ENCODE peak calls at places on chromosomes 4 and X, in six cellular contexts. H is GM23248, D is cardiac muscle cell, C is RWPE2, S is neuronal stem cell, T is neural progenitor cell. X is an unnamed sample.

GRCh38 chr4:67575232-67575888 is 16.8 kb downstream of the STAP1 start:
- DNase-seq in S (no peak), C (no peak), T (no peak), D (no peak), H (no peak), X (no peak)

GRCh38 chrX:31334997-31335396 is 263.2 kb upstream of the FTHL17 start:
- DNase-seq in T (no peak), D (no peak), C (no peak), S (no peak), H (no peak), X (no peak)

GRCh38 chrX:125378205-125378604 is 58.5 kb downstream of the TEX13C start:
- DNase-seq in C (no peak), H (no peak), T (no peak), D (no peak), S (no peak), X (no peak)

GRCh38 chr4:39626261-39626660 is 12.4 kb downstream of the SMIM14 start:
- DNase-seq in D (no peak), T (no peak), C (no peak), S (no peak), H (no peak), X (no peak)

GRCh38 chr4:184795214-184795844 is 30.4 kb downstream of the ACSL1 start:
- DNase-seq in S (no peak), H (no peak), T (no peak), D (no peak), C (no peak), X (no peak)

GRCh38 chr4:163493643-163494359 is 689 bp upstream of the TMA16 start:
- DNase-seq in S (no peak), C (no peak), T (no peak), D (no peak), H (peak; percentile 4), X (no peak)

GRCh38 chr4:28444886-28445496 is 1584.3 kb downstream of the STIM2 start:
- DNase-seq in S (no peak), C (no peak), H (peak; percentile 57), T (no peak), D (no peak), X (peak; percentile 16)

GRCh38 chrX:13029831-13030771 is 14.3 kb downstream of the FAM9C start:
- DNase-seq in S (no peak), D (no peak), C (no peak), H (peak; percentile 26), T (peak; percentile 27), X (no peak)

GRCh38 chr4:28686618-28687017 is 1826.0 kb downstream of the STIM2 start:
- DNase-seq in H (peak; percentile 45), S (no peak), C (peak; percentile 15), D (peak; percentile 68), T (peak; percentile 63), X (peak; percentile 80)

GRCh38 chrX:8455600-8455999 is 9.0 kb upstream of the VCX3B start:
- DNase-seq in D (no peak), S (no peak), C (no peak), H (no peak), T (no peak), X (no peak)

GRCh38 chr4:141240671-141241070 is 20.0 kb downstream of the ZNF330 start:
- DNase-seq in H (no peak), C (no peak), S (no peak), D (no peak), T (no peak), X (no peak)

GRCh38 chr4:183823394-183823793 is 81.7 kb upstream of the STOX2 start:
- DNase-seq in S (no peak), T (peak; percentile 31), D (no peak), C (no peak), H (peak; percentile 52), X (peak; percentile 24)

GRCh38 chr4:125750399-125750798 is 435.6 kb downstream of the FAT4 start:
- DNase-seq in T (no peak), H (peak; percentile 68), C (no peak), S (no peak), D (no peak), X (no peak)

GRCh38 chr4:189278559-189279165 is 662.0 kb upstream of the FRG1 start:
- DNase-seq in H (no peak), T (no peak), D (no peak), S (no peak), C (no peak), X (no peak)

GRCh38 chr4:177451108-177451500 is 8.9 kb upstream of the AGA start:
- DNase-seq in C (no peak), S (no peak), H (no peak), D (no peak), T (no peak), X (no peak)

GRCh38 chr4:143531368-143531767 is 17.9 kb downstream of the SMARCA5 start:
- DNase-seq in T (peak; percentile 3), S (no peak), C (no peak), D (no peak), H (peak; percentile 45), X (no peak)

GRCh38 chr4:185792384-185793146 is 19.4 kb downstream of the SORBS2 start:
- DNase-seq in C (no peak), T (peak; percentile 15), S (no peak), H (peak; percentile 81), D (peak; percentile 46), X (no peak)

GRCh38 chr4:127985989-127986388 is 20.8 kb downstream of the ABHD18 start:
- DNase-seq in D (no peak), T (no peak), H (no peak), C (no peak), S (no peak), X (no peak)

GRCh38 chr4:146179784-146180405 is 4.4 kb downstream of the LSM6 start:
- DNase-seq in C (no peak), S (no peak), T (no peak), H (no peak), D (peak; percentile 24), X (no peak)

GRCh38 chrX:116009871-116010710 is 160.5 kb upstream of the AGTR2 start:
- DNase-seq in T (no peak), D (peak; percentile 51), C (no peak), H (no peak), S (no peak), X (peak; percentile 27)

GRCh38 chr4:140296335-140296753 is 77.1 kb upstream of the SCOC start:
- DNase-seq in D (no peak), S (no peak), T (no peak), H (peak; percentile 93), C (no peak), X (peak; percentile 56)

GRCh38 chrX:16427668-16428067 is 222.3 kb upstream of the S100G start:
- DNase-seq in D (no peak), S (no peak), T (no peak), H (no peak), C (no peak), X (no peak)

GRCh38 chr4:20625460-20625859 is 74.8 kb upstream of the PACRGL start:
- DNase-seq in T (no peak), S (no peak), D (no peak), C (no peak), H (no peak), X (no peak)

GRCh38 chrX:12955882-12956703 is 18.8 kb upstream of the TMSB4X start:
- DNase-seq in S (no peak), D (no peak), T (no peak), C (no peak), H (peak; percentile 72), X (peak; percentile 18)

GRCh38 chr4:158411180-158411721 is 110.4 kb upstream of the RXFP1 start:
- DNase-seq in S (no peak), H (no peak), T (no peak), C (no peak), D (no peak), X (no peak)

GRCh38 chr4:184846531-184846930 is 20.8 kb upstream of the ACSL1 start:
- DNase-seq in D (no peak), C (no peak), H (no peak), S (no peak), T (no peak), X (no peak)

GRCh38 chrX:67094061-67094460 is 449.8 kb upstream of the AR start:
- DNase-seq in C (no peak), H (no peak), T (no peak), S (no peak), D (no peak), X (no peak)

GRCh38 chr4:76980280-76980679 is 30.7 kb downstream of the SEPTIN11 start:
- DNase-seq in H (no peak), T (no peak), C (no peak), S (no peak), D (no peak), X (no peak)
- H3K4me1 ChIP-seq in H (peaks cover 96% of the 10 kb centered on the region), T (peaks cover 20% of the 10 kb centered on the region), C (peaks cover 21% of the 10 kb centered on the region), S (peaks cover 18% of the 10 kb centered on the region), D (peaks cover 10% of the 10 kb centered on the region), X (peaks cover 3% of the 10 kb centered on the region)

DNA sequence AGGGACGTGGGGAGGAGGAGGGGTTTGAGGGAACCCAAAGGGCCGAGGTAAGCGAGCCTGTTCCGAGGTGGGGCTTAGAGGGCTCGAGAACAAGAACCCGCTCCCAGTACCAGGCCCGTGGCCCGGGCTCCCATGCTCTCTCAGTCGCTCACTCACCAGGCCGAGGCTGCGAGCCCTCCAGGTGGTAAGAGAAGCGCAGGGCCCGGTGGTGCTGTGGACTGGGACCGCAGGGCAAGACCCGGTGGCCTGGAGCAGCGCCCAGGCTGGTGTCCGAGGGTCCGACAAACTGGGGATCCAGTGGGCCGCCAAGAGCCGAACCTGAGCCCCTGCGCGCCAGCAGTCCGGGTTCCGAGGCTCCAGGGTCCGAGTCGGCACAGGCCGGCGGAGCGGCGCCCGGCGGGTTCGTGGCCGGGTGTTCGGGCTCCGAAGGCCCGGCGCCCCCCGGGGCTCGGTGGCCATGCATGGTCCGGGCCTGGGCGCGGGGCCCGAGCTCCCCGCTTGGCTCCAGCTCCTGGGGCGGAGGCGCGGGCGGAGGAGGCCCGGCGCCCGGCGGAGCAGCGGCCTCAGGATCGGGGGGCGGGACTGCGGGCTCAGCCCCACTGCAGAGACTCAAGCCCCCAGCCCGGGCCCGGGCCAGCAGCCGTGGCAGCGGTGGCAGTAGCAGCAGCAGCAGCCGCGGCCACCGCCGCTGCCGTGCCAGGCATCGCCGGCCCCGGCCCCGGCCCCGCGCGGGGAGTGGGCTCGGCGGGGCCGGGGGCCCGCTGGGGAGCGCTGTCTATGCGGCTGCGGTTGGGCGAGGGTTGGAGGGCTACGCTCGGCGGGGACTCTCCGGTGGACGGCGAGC is 842 bp downstream of the FGD1 start:
- DNase-seq in T (peak; percentile 47), H (peak; percentile 61), D (peak; percentile 34), C (no peak), S (no peak), X (peak; percentile 24)
- H3K4me3 ChIP-seq in T (peak overlapping the region; percentile 66), H (peak overlapping the region; percentile 83), D (peak overlapping the region; percentile 76), C (peak overlapping the region; percentile 71), S (peak overlapping the region; percentile 62), X (peak overlapping the region; percentile 64)

DNA sequence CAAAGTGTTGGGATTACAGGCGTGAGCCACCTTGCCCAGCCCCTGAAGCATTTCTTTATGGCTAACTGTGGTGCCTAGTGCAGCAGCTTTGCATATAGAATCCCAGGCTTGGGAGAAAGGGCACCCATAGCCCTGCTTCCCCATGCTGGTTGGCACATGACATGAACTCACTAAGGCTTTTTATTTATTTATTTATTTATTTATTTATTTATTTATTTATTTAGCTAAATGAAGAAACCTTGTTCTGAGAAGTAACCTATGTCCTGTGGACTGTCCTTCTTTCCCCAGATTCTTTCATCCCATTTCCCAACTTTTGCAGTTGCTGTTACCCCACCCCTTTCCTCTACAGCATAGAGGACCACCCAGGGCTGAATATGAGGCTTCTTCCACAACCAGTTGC is 1.9 kb upstream of the GJB1 start:
- DNase-seq in H (no peak), T (no peak), C (no peak), D (no peak), S (no peak), X (no peak)
- H3K4me1 ChIP-seq in H (no peaks in the 10 kb centered on the region), T (no peaks in the 10 kb centered on the region), C (no peaks in the 10 kb centered on the region), D (no peaks in the 10 kb centered on the region), S (peaks cover 16% of the 10 kb centered on the region), X (no peaks in the 10 kb centered on the region)

DNA sequence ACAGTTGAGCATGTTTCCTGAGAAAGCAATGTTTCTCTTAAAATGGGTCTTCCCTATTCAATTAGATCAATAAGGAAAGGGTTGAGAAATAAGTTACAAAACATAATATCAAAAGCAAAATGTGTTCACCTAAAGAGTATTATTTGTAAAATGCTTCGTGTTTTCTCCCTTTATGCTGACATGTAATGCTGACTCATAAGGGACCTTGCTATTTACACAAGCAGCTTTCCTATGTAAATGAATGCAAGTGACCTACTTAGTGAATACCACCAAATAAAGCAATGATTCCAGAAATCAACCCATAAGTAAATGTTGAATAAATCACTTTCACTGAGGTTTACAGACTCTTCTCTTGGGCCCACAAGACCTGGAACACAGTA is 91.5 kb downstream of the ELOVL6 start:
- DNase-seq in D (no peak), H (peak; percentile 79), C (no peak), T (no peak), S (no peak), X (no peak)
- H3K4me3 ChIP-seq in D (no peak overlapping the region), H (peak overlapping the region; percentile 13), C (no peak overlapping the region), T (no peak overlapping the region), S (no peak overlapping the region), X (no peak overlapping the region)